ENCODE peak calls at places on chromosomes 7 and 10, in eight cellular contexts. C, J, Z, H, Q, V, M and I are unnamed samples.

GRCh38 chr7:149873074-149873967 is 448 bp upstream of the ATP6V0E2 start:
- DNase-seq in C (peak), J (peak), Z (peak), H (peak), Q (peak), V (peak), M (peak), I (peak)

GRCh38 chr10:49756641-49757040 is 5.5 kb downstream of the OGDHL start:
- DNase-seq in C (no peak), J (no peak), Z (no peak), H (peak), Q (no peak), V (no peak), M (no peak), I (no peak)

GRCh38 chr7:64997927-64998391 is 7.1 kb upstream of the ZNF117 start:
- DNase-seq in C (no peak), J (no peak), Z (no peak), H (no peak), Q (no peak), V (no peak), M (no peak), I (peak)

GRCh38 chr7:452230-452751 is 67.4 kb downstream of the PDGFA start:
- DNase-seq in C (no peak), J (no peak), Z (no peak), H (no peak), Q (peak), V (no peak), M (no peak), I (no peak)

GRCh38 chr10:69051303-69051702 is 36.6 kb upstream of the SRGN start:
- DNase-seq in C (no peak), J (no peak), Z (peak), H (no peak), Q (peak), V (no peak), M (peak), I (no peak)

GRCh38 chr10:69101451-69102095 is 13.7 kb downstream of the SRGN start:
- DNase-seq in C (no peak), J (no peak), Z (peak), H (no peak), Q (no peak), V (no peak), M (no peak), I (peak)

GRCh38 chr10:90787906-90788491 is 69.8 kb downstream of the HTR7 start:
- DNase-seq in C (no peak), J (peak), Z (peak), H (no peak), Q (no peak), V (no peak), M (peak), I (peak)

GRCh38 chr7:80218723-80219122 is 84.1 kb downstream of the GNAI1 start:
- DNase-seq in C (peak), J (no peak), Z (peak), H (no peak), Q (no peak), V (no peak), M (no peak), I (peak)

GRCh38 chr7:31955021-31955420 is 115.2 kb downstream of the PDE1C start:
- DNase-seq in C (no peak), J (no peak), Z (no peak), H (no peak), Q (no peak), V (no peak), M (no peak), I (no peak)

GRCh38 chr7:44286618-44287487 is 38.5 kb downstream of the CAMK2B start:
- DNase-seq in C (no peak), J (peak), Z (no peak), H (peak), Q (peak), V (no peak), M (no peak), I (no peak)

GRCh38 chr7:100363098-100363497 is 5.2 kb downstream of the PILRB start:
- DNase-seq in C (no peak), J (no peak), Z (no peak), H (no peak), Q (no peak), V (no peak), M (no peak), I (no peak)

GRCh38 chr10:129344956-129345355 is 122.1 kb upstream of the MGMT start:
- DNase-seq in C (no peak), J (no peak), Z (no peak), H (no peak), Q (no peak), V (no peak), M (no peak), I (no peak)

GRCh38 chr10:115209133-115209532 is 116.0 kb downstream of the ATRNL1 start:
- DNase-seq in C (no peak), J (no peak), Z (no peak), H (no peak), Q (no peak), V (no peak), M (peak), I (no peak)

GRCh38 chr10:126704637-126705036 is 34.1 kb upstream of the C10orf90 start:
- DNase-seq in C (no peak), J (no peak), Z (no peak), H (no peak), Q (no peak), V (peak), M (no peak), I (no peak)

GRCh38 chr7:28505861-28506260 is 93.5 kb downstream of the CREB5 start:
- DNase-seq in C (no peak), J (no peak), Z (no peak), H (no peak), Q (no peak), V (no peak), M (no peak), I (no peak)

GRCh38 chr10:14382022-14382421 is 51.3 kb upstream of the FRMD4A start:
- DNase-seq in C (peak), J (no peak), Z (peak), H (no peak), Q (no peak), V (no peak), M (peak), I (no peak)

GRCh38 chr10:56823849-56824248 is 462.8 kb upstream of the ZWINT start:
- DNase-seq in C (no peak), J (no peak), Z (no peak), H (no peak), Q (no peak), V (no peak), M (peak), I (peak)
- TF ChIP-seq CTCF in C (no peak), J (peak), Z (no peak), H (no peak), Q (peak), V (no peak), M (peak), I (peak)

GRCh38 chr7:151745090-151745638 is 131.8 kb downstream of the PRKAG2 start:
- DNase-seq in C (no peak), J (no peak), Z (no peak), H (no peak), Q (peak), V (peak), M (no peak), I (peak)
- TF ChIP-seq CTCF in C (peak), J (no peak), Z (peak), H (no peak), Q (peak), V (no peak), M (no peak), I (peak)

GRCh38 chr10:15420858-15421257 is 49.8 kb upstream of the FAM171A1 start:
- DNase-seq in C (no peak), J (no peak), Z (no peak), H (no peak), Q (no peak), V (no peak), M (no peak), I (no peak)
- TF ChIP-seq CTCF in C (no peak), J (no peak), Z (no peak), H (no peak), Q (no peak), V (no peak), M (no peak), I (no peak)

GRCh38 chr7:157875230-157876179 is 538.7 kb downstream of the DNAJB6 start:
- DNase-seq in C (no peak), J (peak), Z (no peak), H (no peak), Q (peak), V (no peak), M (no peak), I (no peak)
- TF ChIP-seq CTCF in C (no peak), J (peak), Z (no peak), H (peak), Q (peak), V (peak), M (no peak), I (peak)

GRCh38 chr10:35372329-35372728 is 36.0 kb downstream of the CCNY start:
- DNase-seq in C (no peak), J (no peak), Z (peak), H (no peak), Q (no peak), V (peak), M (no peak), I (peak)
- TF ChIP-seq CTCF in C (no peak), J (no peak), Z (no peak), H (no peak), Q (no peak), V (no peak), M (no peak), I (no peak)

DNA sequence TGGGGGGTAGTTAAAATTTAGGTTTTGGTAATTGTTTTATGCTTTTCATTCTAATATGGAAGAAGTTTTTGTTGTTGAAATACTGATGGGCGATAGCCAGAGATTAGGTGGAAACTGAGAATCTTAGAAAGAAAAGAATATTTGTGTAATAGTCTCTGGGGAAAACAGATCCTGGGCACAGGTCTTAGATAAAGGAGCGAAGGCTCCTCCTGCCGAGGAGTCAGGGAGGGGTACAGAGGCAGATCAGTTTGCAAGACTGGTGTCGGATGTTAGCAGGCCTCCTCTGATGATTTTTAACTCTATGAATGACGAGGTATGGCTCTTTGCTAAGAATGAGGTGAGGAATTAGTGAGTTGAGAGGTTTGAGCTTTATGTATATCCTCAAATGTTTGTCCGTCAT is 339.7 kb downstream of the HGF start:
- DNase-seq in C (no peak), J (no peak), Z (no peak), H (no peak), Q (no peak), V (no peak), M (no peak), I (no peak)
- TF ChIP-seq CTCF in C (no peak), J (no peak), Z (no peak), H (no peak), Q (no peak), V (no peak), M (no peak), I (no peak)

DNA sequence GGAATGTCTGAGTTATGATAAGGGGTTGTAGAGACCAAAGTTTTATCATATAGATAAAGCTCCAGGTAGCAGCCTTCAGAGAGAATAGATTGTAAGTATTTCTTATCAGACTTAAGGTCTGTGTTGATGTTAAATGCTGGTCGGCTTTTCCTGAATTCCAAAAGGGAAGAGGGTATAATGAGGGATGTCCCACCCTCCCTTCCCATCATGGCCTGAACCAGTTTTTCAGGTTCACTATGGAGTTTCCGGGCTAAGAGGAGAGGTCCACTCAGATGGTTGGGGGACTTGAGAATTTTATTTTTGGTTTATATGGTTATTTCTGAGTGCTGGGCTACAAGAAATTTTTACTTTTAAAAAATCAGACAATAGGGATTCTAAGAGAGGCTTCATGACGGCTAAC is 45.2 kb downstream of the HERPUD2 start:
- DNase-seq in C (no peak), J (no peak), Z (no peak), H (no peak), Q (no peak), V (no peak), M (no peak), I (no peak)
- TF ChIP-seq CTCF in C (no peak), J (no peak), Z (no peak), H (no peak), Q (no peak), V (no peak), M (no peak), I (no peak)

GRCh38 chr7:158740657-158741293 is 36.2 kb upstream of the NCAPG2 start:
- DNase-seq in C (peak), J (no peak), Z (peak), H (no peak), Q (no peak), V (peak), M (no peak), I (peak)

GRCh38 chr7:158742065-158742821 is 37.6 kb upstream of the NCAPG2 start:
- DNase-seq in C (no peak), J (no peak), Z (no peak), H (no peak), Q (no peak), V (peak), M (no peak), I (no peak)

GRCh38 chr7:158741294-158741666 is 36.7 kb upstream of the NCAPG2 start:
- DNase-seq in C (no peak), J (no peak), Z (no peak), H (no peak), Q (no peak), V (peak), M (no peak), I (no peak)

GRCh38 chr7:158738841-158739240 is 34.2 kb upstream of the NCAPG2 start:
- DNase-seq in C (no peak), J (no peak), Z (no peak), H (no peak), Q (no peak), V (peak), M (no peak), I (no peak)

DNA sequence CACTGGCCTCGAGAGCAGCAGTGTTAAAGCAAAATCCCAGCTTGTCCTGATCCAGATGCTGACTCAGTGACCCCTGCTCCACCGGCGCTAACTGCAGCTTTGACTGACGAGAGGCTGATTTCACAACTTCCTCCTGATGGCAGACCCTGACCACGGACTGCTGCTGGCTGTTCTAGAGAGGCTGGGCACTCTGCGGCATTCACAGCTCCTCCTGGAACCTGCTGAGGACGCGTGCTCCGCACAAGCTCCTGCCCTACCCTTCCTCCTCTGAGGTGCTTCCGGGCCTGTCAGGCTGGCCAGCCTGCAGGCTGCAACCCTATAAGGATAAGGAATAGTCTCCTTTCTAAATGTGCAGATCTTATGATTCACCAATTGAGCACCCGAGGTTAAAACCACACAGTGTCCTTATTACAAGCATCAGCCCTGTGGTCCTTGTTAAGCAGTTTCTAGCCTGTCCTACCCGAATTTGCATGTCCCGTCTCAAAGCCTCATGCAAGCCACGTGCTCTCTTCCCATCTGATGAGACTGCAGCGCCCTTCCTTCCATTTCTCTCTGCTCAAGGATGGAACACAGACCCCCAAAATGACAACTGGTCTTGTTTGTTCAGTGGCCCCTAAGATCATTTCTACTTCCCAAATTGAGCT is 35.5 kb upstream of the NCAPG2 start:
- DNase-seq in C (peak), J (no peak), Z (peak), H (no peak), Q (no peak), V (peak), M (no peak), I (peak)
- TF ChIP-seq CTCF in C (no peak), J (no peak), Z (no peak), H (no peak), Q (no peak), V (no peak), M (no peak), I (no peak)

DNA sequence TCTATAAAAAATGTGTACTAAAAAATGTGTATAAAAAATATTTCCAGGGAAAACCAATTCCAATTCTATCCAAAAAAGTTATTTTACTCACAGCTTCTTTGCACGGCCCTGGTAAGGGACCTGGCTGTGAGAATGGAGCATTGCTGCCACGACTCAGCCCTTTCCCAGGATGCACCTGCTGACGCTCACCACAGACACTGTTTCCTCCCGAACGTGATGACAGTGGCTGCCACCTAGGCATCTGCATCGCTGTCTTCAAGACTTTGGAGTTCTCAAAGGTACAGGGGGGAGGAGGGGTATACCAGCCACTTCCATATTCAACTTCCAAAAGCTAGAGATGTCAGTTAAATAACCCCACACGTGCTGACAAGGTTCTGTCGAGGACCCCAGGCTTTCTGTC is 23.9 kb upstream of the PTPRN2 start:
- DNase-seq in C (no peak), J (no peak), Z (no peak), H (no peak), Q (no peak), V (no peak), M (no peak), I (no peak)
- TF ChIP-seq CTCF in C (no peak), J (no peak), Z (no peak), H (no peak), Q (no peak), V (no peak), M (no peak), I (no peak)

GRCh38 chr10:97683556-97684357 is 3.3 kb downstream of the AVPI1 start:
- DNase-seq in C (no peak), J (no peak), Z (peak), H (no peak), Q (no peak), V (no peak), M (no peak), I (peak)
- TF ChIP-seq CTCF in C (no peak), J (no peak), Z (no peak), H (no peak), Q (no peak), V (no peak), M (no peak), I (no peak)